ENCODE peak calls at places on chromosomes 4 and X, in six cellular contexts. One of them, this sample, is unnamed. For H3K27me3, the result is how much of the 10 kb centered on the place peaks cover.

GRCh38 chr4:10204401-10205058 is 87.9 kb upstream of the WDR1 start:
- DNase-seq in pancreas: no peak
- DNase-seq in lung: peak
- DNase-seq in GM23248: peak
- DNase-seq in left lung: no peak
- DNase-seq in psoas muscle: no peak
- DNase-seq in this sample: no peak

GRCh38 chr4:158209825-158210807 is at the start of gene TMEM144:
- DNase-seq in left lung: peak
- DNase-seq in GM23248: peak
- DNase-seq in psoas muscle: peak
- DNase-seq in lung: peak
- DNase-seq in pancreas: peak
- DNase-seq in this sample: peak

GRCh38 chr4:141609243-141609642 is 27.1 kb upstream of the IL15 start:
- DNase-seq in lung: peak
- DNase-seq in pancreas: peak
- DNase-seq in left lung: peak
- DNase-seq in GM23248: peak
- DNase-seq in psoas muscle: no peak
- DNase-seq in this sample: no peak

GRCh38 chrX:69387559-69388487 is 116.3 kb upstream of the NALF2 start:
- DNase-seq in left lung: peak
- DNase-seq in psoas muscle: peak
- DNase-seq in GM23248: peak
- DNase-seq in lung: peak
- DNase-seq in pancreas: peak
- DNase-seq in this sample: peak

GRCh38 chr4:122480023-122480422 is 23.5 kb upstream of the IL2 start:
- DNase-seq in pancreas: no peak
- DNase-seq in left lung: no peak
- DNase-seq in psoas muscle: no peak
- DNase-seq in lung: no peak
- DNase-seq in GM23248: peak
- DNase-seq in this sample: peak

GRCh38 chr4:139282375-139283075 is 2.5 kb upstream of the MGARP start:
- DNase-seq in left lung: no peak
- DNase-seq in pancreas: no peak
- DNase-seq in GM23248: peak
- DNase-seq in lung: no peak
- DNase-seq in psoas muscle: no peak
- DNase-seq in this sample: no peak

GRCh38 chr4:2837904-2838496 is 5.6 kb upstream of the ADD1 start:
- DNase-seq in pancreas: peak
- DNase-seq in left lung: peak
- DNase-seq in psoas muscle: no peak
- DNase-seq in GM23248: peak
- DNase-seq in lung: no peak
- DNase-seq in this sample: no peak

GRCh38 chr4:144592264-144592663 is 53.7 kb upstream of the HHIP start:
- DNase-seq in lung: no peak
- DNase-seq in pancreas: no peak
- DNase-seq in psoas muscle: no peak
- DNase-seq in GM23248: no peak
- DNase-seq in left lung: no peak
- DNase-seq in this sample: no peak

GRCh38 chr4:8085491-8086479 is 72.8 kb downstream of the ABLIM2 start:
- DNase-seq in pancreas: no peak
- DNase-seq in lung: no peak
- DNase-seq in GM23248: no peak
- DNase-seq in left lung: no peak
- DNase-seq in psoas muscle: peak
- DNase-seq in this sample: peak

GRCh38 chrX:9525511-9526248 is 60.8 kb downstream of the TBL1X start:
- DNase-seq in pancreas: no peak
- DNase-seq in GM23248: no peak
- DNase-seq in psoas muscle: no peak
- DNase-seq in left lung: no peak
- DNase-seq in lung: no peak
- DNase-seq in this sample: no peak

GRCh38 chrX:72367524-72367923 is 61.8 kb upstream of the CITED1 start:
- DNase-seq in lung: no peak
- DNase-seq in GM23248: no peak
- DNase-seq in left lung: no peak
- DNase-seq in pancreas: no peak
- DNase-seq in psoas muscle: no peak
- DNase-seq in this sample: no peak

GRCh38 chr4:152935138-152935537 is 985 bp upstream of the FHDC1 start:
- DNase-seq in left lung: peak
- DNase-seq in psoas muscle: no peak
- DNase-seq in pancreas: peak
- DNase-seq in lung: no peak
- DNase-seq in GM23248: no peak
- DNase-seq in this sample: peak

GRCh38 chr4:146648384-146648783 is 9.7 kb downstream of the POU4F2 start:
- DNase-seq in pancreas: no peak
- DNase-seq in left lung: no peak
- DNase-seq in GM23248: no peak
- DNase-seq in psoas muscle: no peak
- DNase-seq in lung: no peak
- DNase-seq in this sample: no peak

GRCh38 chr4:151322565-151322964 is 2.8 kb downstream of the SH3D19 start:
- DNase-seq in psoas muscle: no peak
- DNase-seq in pancreas: no peak
- DNase-seq in left lung: no peak
- DNase-seq in lung: no peak
- DNase-seq in GM23248: peak
- DNase-seq in this sample: no peak

GRCh38 chrX:150152036-150152435 is 211.1 kb upstream of the MAMLD1 start:
- DNase-seq in left lung: no peak
- DNase-seq in psoas muscle: no peak
- DNase-seq in lung: no peak
- DNase-seq in GM23248: no peak
- DNase-seq in pancreas: no peak
- DNase-seq in this sample: no peak

GRCh38 chrX:150152546-150152945 is 210.6 kb upstream of the MAMLD1 start:
- DNase-seq in left lung: no peak
- DNase-seq in pancreas: no peak
- DNase-seq in lung: no peak
- DNase-seq in GM23248: no peak
- DNase-seq in psoas muscle: no peak
- DNase-seq in this sample: no peak

GRCh38 chrX:150148749-150149672 is 210.7 kb upstream of the EOLA2 start:
- DNase-seq in left lung: no peak
- DNase-seq in lung: no peak
- DNase-seq in pancreas: no peak
- DNase-seq in psoas muscle: no peak
- DNase-seq in GM23248: peak
- DNase-seq in this sample: no peak

GRCh38 chrX:150150780-150151125 is 212.4 kb upstream of the MAMLD1 start:
- DNase-seq in pancreas: no peak
- DNase-seq in left lung: no peak
- DNase-seq in lung: no peak
- DNase-seq in psoas muscle: no peak
- DNase-seq in GM23248: no peak
- DNase-seq in this sample: no peak

DNA sequence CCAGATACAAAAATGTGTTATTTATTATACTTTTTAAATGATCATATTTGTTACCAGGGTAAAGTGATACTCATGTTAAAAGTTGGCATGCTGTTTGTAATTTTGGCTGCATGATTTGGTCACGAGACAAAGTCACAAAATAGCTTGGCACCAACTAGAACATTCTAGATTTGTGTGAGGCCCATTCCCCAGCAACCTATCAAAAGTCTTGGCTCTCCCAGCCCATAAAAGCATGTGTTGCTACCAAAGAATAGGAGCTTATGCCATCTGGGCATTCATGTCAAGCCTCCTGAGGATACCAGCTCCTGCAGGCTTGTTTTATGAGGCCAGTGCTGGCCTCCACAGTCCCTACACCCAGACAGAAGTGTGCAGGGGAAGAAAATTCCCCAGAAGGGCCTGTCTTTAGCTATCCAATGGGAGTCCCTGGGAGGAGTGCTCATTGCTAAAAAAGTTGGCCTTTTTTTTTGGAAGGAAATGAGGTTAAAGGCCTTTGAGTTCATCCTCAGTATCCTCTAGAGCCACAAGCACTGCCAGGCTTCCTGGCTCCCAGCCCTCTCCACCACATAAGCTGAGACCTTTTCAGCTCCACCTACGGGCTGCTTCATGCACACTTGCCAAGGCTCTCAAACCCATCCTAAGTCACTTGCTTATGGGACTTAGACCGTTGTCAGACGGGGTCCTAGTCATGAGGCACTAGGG is 211.9 kb upstream of the EOLA2 start:
- DNase-seq in pancreas: no peak
- DNase-seq in GM23248: no peak
- DNase-seq in psoas muscle: no peak
- DNase-seq in lung: no peak
- DNase-seq in left lung: no peak
- DNase-seq in this sample: no peak
- H3K27me3 ChIP-seq in pancreas: under half
- H3K27me3 ChIP-seq in GM23248: under half
- H3K27me3 ChIP-seq in psoas muscle: under half
- H3K27me3 ChIP-seq in lung: under half
- H3K27me3 ChIP-seq in left lung: under half
- H3K27me3 ChIP-seq in this sample: under half

DNA sequence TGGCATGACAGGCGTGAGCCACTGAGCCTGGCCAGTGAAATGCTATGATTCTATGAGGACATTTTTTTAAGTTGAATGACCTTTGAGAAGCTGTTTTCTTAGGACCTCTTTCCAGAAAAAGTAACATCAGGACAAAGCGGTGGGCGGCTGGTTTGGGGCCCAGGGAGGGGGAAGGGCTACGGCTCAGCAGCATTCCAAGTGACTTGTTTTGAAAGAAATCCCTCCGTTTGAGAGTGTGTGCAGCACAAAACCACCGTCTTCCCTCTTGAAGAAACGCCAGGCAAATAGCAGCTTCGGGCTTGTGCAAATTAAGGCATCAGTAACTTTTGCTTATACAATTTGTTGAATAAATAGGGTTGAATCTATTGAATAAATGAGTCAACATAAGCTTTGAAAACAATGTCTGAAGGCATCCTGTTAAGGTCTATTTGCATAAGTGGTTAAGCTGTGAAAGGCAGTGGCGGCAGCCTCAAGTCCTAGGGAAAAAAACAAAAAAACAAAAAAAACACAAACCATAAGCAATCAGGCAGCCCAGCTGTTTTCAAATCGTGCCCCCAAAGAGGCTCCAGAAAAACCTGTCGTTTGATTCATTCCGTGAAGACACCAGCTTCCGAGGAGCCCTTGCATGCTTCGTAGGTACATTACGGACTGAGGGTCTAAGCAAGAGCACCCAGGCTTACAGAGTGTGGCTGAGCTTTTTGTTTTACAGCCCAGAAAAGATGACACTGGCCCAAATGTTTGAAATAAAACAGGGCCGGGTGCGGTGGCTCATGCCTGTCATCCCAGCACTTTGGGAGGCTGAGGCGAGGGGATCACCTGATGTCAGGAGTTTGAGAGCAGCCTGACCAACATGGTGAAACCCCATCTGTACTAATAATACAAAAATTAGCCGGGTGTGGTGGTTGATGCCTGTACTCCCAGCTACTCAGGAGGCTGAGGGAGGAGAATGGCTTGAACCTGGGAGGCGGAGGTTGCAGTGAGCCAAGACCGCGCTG is 103.7 kb downstream of the CRLF2 start:
- DNase-seq in psoas muscle: no peak
- DNase-seq in lung: no peak
- DNase-seq in pancreas: no peak
- DNase-seq in GM23248: no peak
- DNase-seq in left lung: no peak
- DNase-seq in this sample: no peak
- H3K27me3 ChIP-seq in psoas muscle: under half
- H3K27me3 ChIP-seq in lung: under half
- H3K27me3 ChIP-seq in pancreas: under half
- H3K27me3 ChIP-seq in GM23248: under half
- H3K27me3 ChIP-seq in left lung: under half
- H3K27me3 ChIP-seq in this sample: under half

GRCh38 chr4:84501721-84502267 is 2.7 kb upstream of the NKX6-1 start:
- DNase-seq in psoas muscle: no peak
- DNase-seq in GM23248: no peak
- DNase-seq in lung: no peak
- DNase-seq in left lung: no peak
- DNase-seq in pancreas: no peak
- DNase-seq in this sample: no peak

GRCh38 chr4:84502955-84503373 is 3.9 kb upstream of the NKX6-1 start:
- DNase-seq in GM23248: no peak
- DNase-seq in psoas muscle: no peak
- DNase-seq in left lung: no peak
- DNase-seq in lung: no peak
- DNase-seq in pancreas: no peak
- DNase-seq in this sample: no peak

GRCh38 chr4:84503495-84504437 is 4.7 kb upstream of the NKX6-1 start:
- DNase-seq in left lung: no peak
- DNase-seq in pancreas: peak
- DNase-seq in lung: no peak
- DNase-seq in GM23248: peak
- DNase-seq in psoas muscle: no peak
- DNase-seq in this sample: no peak

GRCh38 chr4:84502333-84502954 is 3.4 kb upstream of the NKX6-1 start:
- DNase-seq in lung: no peak
- DNase-seq in left lung: no peak
- DNase-seq in GM23248: no peak
- DNase-seq in pancreas: no peak
- DNase-seq in psoas muscle: no peak
- DNase-seq in this sample: no peak

DNA sequence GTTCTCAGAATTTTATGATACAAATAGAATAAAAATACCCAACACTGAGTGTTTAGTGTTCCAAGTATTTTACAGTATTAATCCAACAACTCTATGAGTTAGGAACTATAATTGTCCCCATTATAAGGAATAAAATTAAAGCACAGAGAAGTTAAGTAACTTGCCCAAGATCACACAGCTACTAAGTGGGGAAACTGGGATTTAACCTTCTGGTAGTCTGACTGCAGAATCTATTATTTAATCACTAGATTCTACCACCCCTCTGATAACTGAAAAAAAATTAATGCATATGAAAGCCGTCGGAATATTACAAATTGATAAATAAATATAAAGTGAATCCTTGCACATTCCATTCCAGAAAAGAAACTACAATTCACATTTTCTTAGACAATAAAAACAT is 5.7 kb upstream of the NKX6-1 start:
- DNase-seq in pancreas: no peak
- DNase-seq in lung: no peak
- DNase-seq in psoas muscle: no peak
- DNase-seq in GM23248: no peak
- DNase-seq in left lung: no peak
- DNase-seq in this sample: no peak
- H3K27me3 ChIP-seq in pancreas: under half
- H3K27me3 ChIP-seq in lung: under half
- H3K27me3 ChIP-seq in psoas muscle: half or more
- H3K27me3 ChIP-seq in GM23248: half or more
- H3K27me3 ChIP-seq in left lung: half or more
- H3K27me3 ChIP-seq in this sample: under half

DNA sequence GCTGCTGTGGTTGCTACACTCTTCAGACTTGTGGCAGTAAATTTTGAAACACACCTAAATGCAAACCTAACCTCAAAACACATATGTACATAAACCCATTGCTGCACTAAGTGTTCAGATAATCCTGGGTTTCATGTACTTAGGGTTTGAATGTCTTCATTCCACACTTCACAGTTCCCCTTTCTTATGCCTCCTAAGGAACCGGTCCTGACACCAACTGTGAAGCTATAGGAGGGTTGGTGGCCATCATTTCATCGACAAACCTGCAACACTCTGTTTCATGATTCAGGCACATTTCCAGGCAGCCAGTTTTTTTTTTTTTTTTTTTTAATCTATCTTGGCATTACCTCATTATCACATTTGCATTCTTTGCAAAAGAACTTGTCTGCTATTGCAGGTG is 3.2 kb downstream of the STOX2 start:
- DNase-seq in pancreas: no peak
- DNase-seq in GM23248: no peak
- DNase-seq in left lung: no peak
- DNase-seq in lung: no peak
- DNase-seq in psoas muscle: no peak
- DNase-seq in this sample: no peak
- H3K27me3 ChIP-seq in pancreas: under half
- H3K27me3 ChIP-seq in GM23248: under half
- H3K27me3 ChIP-seq in left lung: under half
- H3K27me3 ChIP-seq in lung: under half
- H3K27me3 ChIP-seq in psoas muscle: under half
- H3K27me3 ChIP-seq in this sample: under half

This sample was measured in Caco-2.